ENCODE peak calls at places on chromosomes 16 and 17, in eight cellular contexts. P, H, K, F, X, E, S and Z are unnamed samples.

GRCh38 chr16:68447721-68448359 is 468 bp downstream of the SMPD3 start:
- ATAC-seq in F (no peak), H (no peak), E (no peak), S (peak; percentile 26), X (peak; percentile 12), P (no peak), K (no peak), Z (peak; percentile 18)

GRCh38 chr17:55289106-55289446 is 24.3 kb downstream of the HLF start:
- ATAC-seq in E (no peak), S (no peak), X (no peak), K (peak; percentile 40), F (peak; percentile 32), H (no peak), P (no peak), Z (no peak)

GRCh38 chr16:87956771-87957279 is 5.6 kb downstream of the BANP start:
- ATAC-seq in F (no peak), P (no peak), K (no peak), X (no peak), E (no peak), H (no peak), S (peak; percentile 41), Z (no peak)

GRCh38 chr16:29658693-29659092 is 4.4 kb upstream of the SPN start:
- ATAC-seq in F (no peak), H (no peak), X (no peak), S (no peak), E (no peak), P (no peak), K (no peak), Z (no peak)

GRCh38 chr17:17344507-17345293 is 41.5 kb downstream of the NT5M start:
- ATAC-seq in X (no peak), E (no peak), S (no peak), P (no peak), F (peak; percentile 30), K (no peak), H (no peak), Z (no peak)

GRCh38 chr17:82106697-82107305 is 8.8 kb upstream of the FASN start:
- ATAC-seq in H (peak; percentile 14), S (no peak), P (peak; percentile 4), F (peak; percentile 44), X (peak; percentile 22), K (no peak), E (peak; percentile 34), Z (peak; percentile 4)

GRCh38 chr16:11361751-11362742 is 16.8 kb downstream of the RMI2 start:
- ATAC-seq in S (no peak), P (no peak), K (no peak), H (peak; percentile 15), X (peak; percentile 7), E (no peak), F (no peak), Z (no peak)

GRCh38 chr16:6828690-6829089 is 504.0 kb upstream of the RBFOX1 start:
- ATAC-seq in P (no peak), K (no peak), S (no peak), E (no peak), X (no peak), F (no peak), H (no peak), Z (no peak)

GRCh38 chr16:1470543-1471251 is 4.1 kb downstream of the CLCN7 start:
- ATAC-seq in F (no peak), X (peak; percentile 83), E (peak; percentile 66), S (no peak), H (peak; percentile 81), K (no peak), P (peak; percentile 31), Z (no peak)

GRCh38 chr16:29922326-29922725 is 3.7 kb downstream of the KCTD13 start:
- ATAC-seq in P (no peak), F (no peak), X (no peak), K (no peak), S (no peak), E (no peak), H (no peak), Z (no peak)

GRCh38 chr16:4087099-4087885 is 28.9 kb downstream of the ADCY9 start:
- ATAC-seq in E (peak; percentile 3), P (no peak), S (no peak), H (peak; percentile 55), X (peak; percentile 55), F (peak; percentile 27), K (no peak), Z (no peak)

GRCh38 chr17:1031711-1032110 is 34.8 kb downstream of the TIMM22 start:
- ATAC-seq in X (peak; percentile 45), E (peak; percentile 56), K (peak; percentile 37), H (peak; percentile 37), S (no peak), P (peak; percentile 72), F (peak; percentile 78), Z (peak; percentile 78)

GRCh38 chr17:1032391-1032790 is 35.5 kb downstream of the TIMM22 start:
- ATAC-seq in P (no peak), H (no peak), K (no peak), X (no peak), F (no peak), S (no peak), E (no peak), Z (no peak)

GRCh38 chr17:1029196-1029911 is 32.4 kb downstream of the TIMM22 start:
- ATAC-seq in H (no peak), S (peak; percentile 36), X (no peak), K (peak; percentile 41), E (peak; percentile 20), F (peak; percentile 1), P (peak; percentile 32), Z (peak; percentile 63)

GRCh38 chr17:1030684-1031557 is 34.0 kb downstream of the TIMM22 start:
- ATAC-seq in H (no peak), S (no peak), X (peak; percentile 3), P (no peak), K (peak; percentile 4), F (peak; percentile 52), E (no peak), Z (peak; percentile 14)

DNA sequence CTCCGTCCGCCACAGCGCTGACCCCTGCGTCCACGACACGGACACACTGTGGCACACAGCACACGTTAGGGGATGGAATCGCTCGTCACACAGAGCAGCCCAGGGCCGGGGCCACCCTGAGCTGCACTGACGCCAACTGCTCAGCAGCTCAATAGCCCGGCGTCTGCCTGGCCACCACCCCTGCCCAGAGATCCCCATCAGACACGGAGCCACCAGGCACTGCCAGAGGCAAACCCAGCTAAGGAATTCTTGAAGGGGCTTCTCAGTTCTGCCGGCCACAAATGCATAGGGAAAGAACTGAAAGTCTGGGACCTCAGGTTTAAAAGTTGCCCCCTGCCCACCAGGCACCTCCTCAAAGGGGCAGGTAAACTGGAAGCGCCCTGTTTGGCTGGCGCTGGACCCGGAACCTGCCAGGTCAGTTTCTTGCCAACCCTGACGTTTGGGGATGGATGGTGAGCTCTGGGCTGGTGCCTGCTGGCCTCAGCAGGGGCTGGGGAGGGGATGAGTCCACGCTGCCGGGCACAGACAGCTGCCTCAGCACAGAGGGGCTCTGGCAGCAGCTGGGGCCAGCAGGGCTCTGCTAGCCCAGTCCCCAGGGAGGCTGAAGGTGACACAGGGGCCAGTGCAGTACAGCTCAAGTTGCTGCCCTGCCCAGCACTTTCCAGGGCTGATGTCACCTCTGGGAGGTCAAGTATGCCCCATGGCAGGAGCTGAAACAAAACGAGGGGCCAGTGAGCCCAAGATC is 33.2 kb downstream of the TIMM22 start:
- ATAC-seq in S (no peak), P (no peak), F (peak; percentile 3), X (no peak), K (peak; percentile 13), E (peak; percentile 9), H (no peak), Z (peak; percentile 8)
- H3K4me1 ChIP-seq in S (no peaks in the 10 kb centered on the region), P (no peaks in the 10 kb centered on the region), F (peaks cover 8% of the 10 kb centered on the region), X (peaks cover 9% of the 10 kb centered on the region), K (peaks cover 73% of the 10 kb centered on the region), E (peaks cover 4% of the 10 kb centered on the region), H (peaks cover 12% of the 10 kb centered on the region), Z (no peaks in the 10 kb centered on the region)

DNA sequence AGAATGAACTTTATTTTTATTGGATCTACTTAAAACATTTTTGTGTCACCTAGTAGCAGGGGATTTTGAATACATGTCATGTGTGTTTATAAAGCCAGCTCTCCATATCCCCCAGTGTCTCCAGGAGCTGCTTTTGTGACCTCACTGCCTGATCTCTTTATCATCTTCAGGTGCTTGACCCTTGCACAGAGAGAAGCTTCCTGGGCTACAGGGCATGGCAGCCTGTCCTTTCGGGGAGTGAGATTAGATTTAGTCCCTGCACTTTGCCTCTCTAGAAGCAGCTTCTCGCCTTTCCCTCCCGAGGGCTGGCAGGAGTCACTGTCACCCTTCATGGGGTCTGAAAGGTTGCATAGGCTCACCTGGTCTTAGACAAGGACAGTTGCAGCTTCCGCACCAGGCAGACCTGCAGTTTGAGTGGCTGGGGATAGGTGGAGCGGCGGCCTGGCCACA is 42.7 kb downstream of the PGS1 start:
- ATAC-seq in E (no peak), S (no peak), F (no peak), P (no peak), X (no peak), K (no peak), H (no peak), Z (no peak)
- H3K27ac ChIP-seq in E (no peak overlapping the region), S (no peak overlapping the region), F (no peak overlapping the region), P (no peak overlapping the region), X (peak overlapping the region; percentile 27), K (no peak overlapping the region), H (no peak overlapping the region), Z (peak overlapping the region; percentile 13)

DNA sequence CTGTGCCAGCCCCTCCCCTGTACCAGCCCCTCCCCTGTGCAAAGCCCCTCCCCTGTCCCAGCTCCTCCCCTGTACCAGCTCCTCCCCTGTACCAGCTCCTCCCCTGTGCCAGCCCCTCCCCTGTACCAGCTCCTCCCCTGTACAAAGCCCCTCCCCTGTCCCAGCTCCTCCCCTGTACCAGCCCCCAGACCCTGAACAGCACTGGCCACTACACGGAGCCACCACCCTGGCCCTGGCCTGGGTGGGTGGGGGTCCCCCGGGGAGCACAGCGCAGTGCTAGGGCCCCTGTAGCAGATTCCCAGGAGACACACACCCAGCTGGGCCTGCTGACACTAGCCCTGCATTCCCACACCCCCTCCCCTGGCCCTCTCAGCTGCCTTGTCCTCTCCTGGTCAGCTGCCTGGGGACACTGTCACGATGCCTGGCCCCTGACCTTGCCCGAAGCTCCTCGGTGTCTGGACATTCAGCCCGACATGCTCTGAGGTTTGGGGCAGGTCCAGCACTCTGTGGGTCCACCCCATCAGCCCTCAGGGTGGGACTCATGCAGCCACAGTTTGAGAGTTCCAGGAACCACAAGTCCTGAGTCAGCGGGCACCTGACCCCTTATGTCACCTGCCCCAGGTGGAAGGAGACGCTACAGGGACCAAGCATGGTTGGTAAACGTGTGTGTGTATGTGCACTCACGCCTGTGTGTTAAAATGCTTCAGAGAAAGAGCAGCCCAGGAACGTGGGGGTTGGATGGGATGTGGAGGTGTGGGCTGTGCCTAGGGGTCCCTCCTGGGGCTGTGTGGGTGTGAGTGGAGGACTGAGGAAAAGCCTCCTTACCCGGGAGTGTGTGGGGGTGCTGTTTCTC is 114.2 kb downstream of the METRNL start:
- ATAC-seq in K (no peak), P (peak; percentile 13), S (peak; percentile 15), X (peak; percentile 4), H (peak; percentile 8), F (no peak), E (peak; percentile 4), Z (no peak)
- H3K9me3 ChIP-seq in K (peaks cover under 1% of the 10 kb centered on the region), P (no peaks in the 10 kb centered on the region), S (no peaks in the 10 kb centered on the region), X (no peaks in the 10 kb centered on the region), H (no peaks in the 10 kb centered on the region), F (no peaks in the 10 kb centered on the region), E (no peaks in the 10 kb centered on the region), Z (no peaks in the 10 kb centered on the region)

DNA sequence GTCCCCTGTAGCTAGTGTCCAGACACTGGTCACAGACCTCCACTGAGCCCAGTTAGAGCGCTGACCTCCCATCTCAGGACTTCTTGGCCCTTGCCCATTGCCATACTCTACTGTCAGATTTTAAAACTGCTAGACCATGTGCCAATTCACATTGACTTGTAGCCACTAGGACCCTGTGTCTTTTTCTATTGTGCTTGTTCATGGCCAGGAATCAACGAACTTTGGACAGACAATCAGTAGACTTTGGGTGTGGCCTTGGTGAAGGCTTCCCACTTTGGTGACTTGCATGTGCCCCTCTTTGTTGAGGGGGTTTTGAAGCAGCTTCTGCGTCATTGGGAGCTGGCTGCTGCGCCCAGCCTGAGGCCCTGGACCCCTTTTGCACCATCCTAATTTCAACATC is 93.2 kb upstream of the CBX4 start:
- ATAC-seq in X (no peak), S (no peak), H (no peak), P (no peak), E (no peak), K (no peak), F (no peak), Z (no peak)
- H3K4me1 ChIP-seq in X (peaks cover 23% of the 10 kb centered on the region), S (peaks cover 5% of the 10 kb centered on the region), H (peaks cover 5% of the 10 kb centered on the region), P (peaks cover 4% of the 10 kb centered on the region), E (peaks cover 8% of the 10 kb centered on the region), K (peaks cover 29% of the 10 kb centered on the region), F (no peaks in the 10 kb centered on the region), Z (no peaks in the 10 kb centered on the region)